ENCODE peak calls at places on chromosomes 2 and 18, in five cellular contexts. S is Calu3, E is endodermal cell, Y is MM.1S, K is pancreas. O is an unnamed sample.

GRCh38 chr2:158006961-158007664 is 94.6 kb upstream of the UPP2 start:
- DNase-seq in S (no peak), E (no peak), Y (no peak), K (peak; percentile 50), O (no peak)

GRCh38 chr2:28128281-28128950 is 237.9 kb downstream of the BABAM2 start:
- DNase-seq in S (no peak), E (no peak), Y (no peak), K (no peak), O (no peak)

GRCh38 chr2:69652206-69652605 is 8.7 kb upstream of the AAK1 start:
- DNase-seq in S (no peak), E (no peak), Y (no peak), K (no peak), O (no peak)

GRCh38 chr2:177730792-177731191 is 338.2 kb downstream of the AGPS start:
- DNase-seq in S (no peak), E (no peak), Y (no peak), K (no peak), O (no peak)

GRCh38 chr2:195532255-195532627 is 124.8 kb upstream of the SLC39A10 start:
- DNase-seq in S (no peak), E (no peak), Y (no peak), K (no peak), O (no peak)

GRCh38 chr2:3193423-3194330 is 183.9 kb downstream of the EIPR1 start:
- DNase-seq in S (no peak), E (no peak), Y (no peak), K (no peak), O (no peak)

GRCh38 chr2:1787799-1788477 is 43.6 kb upstream of the PXDN start:
- DNase-seq in S (no peak), E (no peak), Y (no peak), K (no peak), O (no peak)

GRCh38 chr2:190126758-190127157 is 64.2 kb upstream of the MSTN start:
- DNase-seq in S (no peak), E (no peak), Y (no peak), K (no peak), O (no peak)

GRCh38 chr2:38515155-38516074 is 87.3 kb downstream of the HNRNPLL start:
- DNase-seq in S (no peak), E (no peak), Y (no peak), K (peak; percentile 36), O (no peak)

GRCh38 chr2:39874236-39874635 is 95.2 kb upstream of the THUMPD2 start:
- DNase-seq in S (no peak), E (no peak), Y (no peak), K (no peak), O (no peak)

GRCh38 chr18:63016270-63016669 is 300.9 kb downstream of the PHLPP1 start:
- DNase-seq in S (peak; percentile 56), E (peak; percentile 69), Y (peak; percentile 56), K (no peak), O (no peak)

GRCh38 chr2:88016948-88017779 is 817 bp upstream of the RNU2-63P start:
- DNase-seq in S (no peak), E (peak; percentile 92), Y (peak; percentile 66), K (peak; percentile 73), O (no peak)

GRCh38 chr2:74867841-74868658 is 34.1 kb downstream of the HK2 start:
- DNase-seq in S (no peak), E (no peak), Y (no peak), K (no peak), O (no peak)

GRCh38 chr2:33785201-33786106 is 186.4 kb upstream of the FAM98A start:
- DNase-seq in S (no peak), E (no peak), Y (peak; percentile 29), K (no peak), O (no peak)

GRCh38 chr2:169091761-169092523 is 22.6 kb downstream of the DHRS9 start:
- DNase-seq in S (peak; percentile 65), E (no peak), Y (no peak), K (no peak), O (no peak)

GRCh38 chr18:48949606-48950535 is 894 bp downstream of the SMAD7 start:
- DNase-seq in S (peak; percentile 49), E (peak; percentile 84), Y (peak; percentile 58), K (no peak), O (peak; percentile 42)
- TF ChIP-seq CTCF in S (no peak), E (peak; percentile 23), Y (peak; percentile 14), K (no peak), O (no peak)

GRCh38 chr2:139216435-139216834 is 436.2 kb upstream of the NXPH2 start:
- DNase-seq in S (no peak), E (no peak), Y (no peak), K (no peak), O (no peak)
- TF ChIP-seq CTCF in S (no peak), E (no peak), Y (no peak), K (no peak), O (no peak)

DNA sequence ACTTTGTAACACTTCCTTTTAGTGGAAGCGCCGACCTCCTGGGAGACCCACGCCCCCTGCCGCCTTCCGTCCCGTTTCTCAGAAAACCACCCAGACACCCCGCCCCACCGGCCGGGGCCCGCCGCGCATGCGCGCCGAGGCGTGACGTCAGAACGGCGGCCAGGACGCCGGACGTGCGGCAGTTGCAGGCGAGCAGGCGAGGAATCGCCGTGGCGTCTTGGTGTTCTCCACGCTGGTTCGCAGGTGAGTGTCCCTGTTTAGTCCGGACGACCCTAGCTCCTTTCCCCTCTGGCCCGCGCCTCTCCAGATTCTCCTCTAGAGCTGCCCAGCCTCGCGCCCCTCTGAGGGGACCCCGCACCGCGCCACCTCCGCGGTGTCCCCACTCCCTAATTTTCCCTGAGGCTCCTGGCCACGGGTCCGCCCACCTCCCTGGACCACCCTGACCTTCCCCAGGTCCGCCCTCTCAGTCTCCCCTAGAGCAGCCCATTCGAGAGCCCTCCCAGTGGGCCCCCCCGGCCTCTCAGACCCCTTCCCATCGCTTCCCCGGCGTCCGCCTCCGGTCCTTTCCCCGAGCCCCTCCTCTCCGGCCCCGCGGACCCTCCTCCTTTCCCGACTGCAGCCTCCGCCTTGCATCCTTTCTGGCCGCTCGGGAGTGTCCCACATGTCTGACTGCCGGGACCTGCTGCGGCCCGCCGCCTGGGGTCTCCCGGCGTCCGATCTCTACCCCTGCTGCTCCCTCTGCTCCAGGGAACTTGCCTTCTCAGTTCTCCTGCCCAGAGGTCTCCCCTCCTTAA is at the start of gene PLEKHB2:
- DNase-seq in S (peak; percentile 95), E (peak; percentile 97), Y (peak; percentile 92), K (peak; percentile 86), O (peak; percentile 96)
- TF ChIP-seq CTCF in S (no peak), E (peak; percentile 60), Y (peak; percentile 3), K (no peak), O (no peak)

GRCh38 chr18:30889582-30890301 is 152.8 kb downstream of the DSC3 start:
- DNase-seq in S (peak; percentile 23), E (peak; percentile 63), Y (peak; percentile 38), K (no peak), O (no peak)
- TF ChIP-seq CTCF in S (peak; percentile 37), E (peak; percentile 85), Y (peak; percentile 49), K (no peak), O (no peak)

GRCh38 chr18:36296591-36297418 is 708 bp upstream of the FHOD3 start:
- DNase-seq in S (peak; percentile 83), E (peak; percentile 93), Y (peak; percentile 28), K (peak; percentile 74), O (no peak)
- TF ChIP-seq CTCF in S (no peak), E (peak; percentile 64), Y (peak; percentile 36), K (no peak), O (no peak)